ENCODE peak calls at places on chromosomes 6 and 20, in ten cellular contexts. V is BE2C; J is stimulated activated CD4-positive, alpha-beta T cell treated with anti-CD3 and anti-CD28 coated beads, Interleukin-1b, Interleukin-23, amount 100 ng/mL, for 4 hours; N is OCI-LY7; K is esophagus squamous epithelium; G is RWPE2; L is stimulated activated CD8-positive, alpha-beta memory T cell treated with anti-CD3 and anti-CD28 coated beads, Interleukin-15, amount 100 ng/mL, for 24 hours; D is GOT3; F is activated CD4-positive, alpha-beta T cell treated with anti-CD3 and anti-CD28 coated beads for 4 hours; U is naive thymus-derived CD8-positive, alpha-beta T cell. T is an unnamed sample.

GRCh38 chr6:52500268-52501129 is 76.4 kb downstream of the TRAM2 start:
- DNase-seq in N (no peak), J (no peak), L (no peak), V (no peak), G (no peak), K (no peak), F (no peak), D (no peak), U (no peak), T (no peak)

GRCh38 chr20:6940052-6940451 is 172.6 kb downstream of the BMP2 start:
- DNase-seq in G (no peak), J (no peak), V (peak; percentile 23), L (no peak), N (peak; percentile 5), K (no peak), U (no peak), D (no peak), F (no peak), T (no peak)

GRCh38 chr6:43733471-43734293 is 36.3 kb upstream of the VEGFA start:
- DNase-seq in L (no peak), V (no peak), J (no peak), F (peak; percentile 55), G (no peak), D (no peak), N (peak; percentile 68), K (no peak), U (peak; percentile 35), T (peak; percentile 28)

GRCh38 chr6:25519856-25520255 is 132.2 kb upstream of the SCGN start:
- DNase-seq in G (no peak), D (no peak), L (no peak), F (no peak), K (no peak), N (no peak), U (no peak), V (no peak), J (no peak), T (no peak)

GRCh38 chr6:137699036-137699683 is 167.9 kb upstream of the TNFAIP3 start:
- DNase-seq in L (no peak), D (no peak), J (peak; percentile 21), F (no peak), U (no peak), G (no peak), V (no peak), N (no peak), K (no peak), T (no peak)

GRCh38 chr6:108948252-108948651 is 100.0 kb downstream of the ARMC2 start:
- DNase-seq in J (no peak), U (no peak), D (no peak), F (no peak), K (no peak), L (no peak), V (peak; percentile 41), G (no peak), N (no peak), T (no peak)

GRCh38 chr6:108598316-108598863 is 37.7 kb downstream of the FOXO3 start:
- DNase-seq in N (peak; percentile 40), U (no peak), G (no peak), K (no peak), V (no peak), F (no peak), L (no peak), D (no peak), J (no peak), T (no peak)

GRCh38 chr6:73085362-73085975 is 139.8 kb downstream of the KHDC1L start:
- DNase-seq in D (no peak), N (no peak), F (no peak), K (no peak), L (no peak), J (no peak), G (no peak), U (no peak), V (no peak), T (no peak)

GRCh38 chr6:128370072-128370471 is 150.3 kb downstream of the PTPRK start:
- DNase-seq in K (no peak), G (no peak), V (no peak), U (no peak), L (no peak), D (no peak), F (no peak), J (no peak), N (no peak), T (no peak)

GRCh38 chr6:106370639-106371038 is 10.1 kb downstream of the CRYBG1 start:
- DNase-seq in V (no peak), G (no peak), J (no peak), K (no peak), N (no peak), L (no peak), D (no peak), F (no peak), U (no peak), T (no peak)

GRCh38 chr6:107652526-107653182 is 162.7 kb downstream of the SOBP start:
- DNase-seq in K (no peak), U (no peak), L (no peak), N (no peak), F (no peak), D (no peak), V (no peak), J (no peak), G (no peak), T (no peak)

GRCh38 chr20:51565741-51566140 is 23.2 kb upstream of the NFATC2 start:
- DNase-seq in N (no peak), J (no peak), D (no peak), G (no peak), U (no peak), L (no peak), F (no peak), K (no peak), V (no peak), T (no peak)

GRCh38 chr20:48006036-48006833 is 221.0 kb upstream of the SULF2 start:
- DNase-seq in N (peak; percentile 14), J (no peak), V (no peak), U (no peak), K (no peak), G (no peak), F (no peak), D (peak; percentile 38), L (no peak), T (peak; percentile 46)

GRCh38 chr6:33426590-33427563 is 7.0 kb downstream of the SYNGAP1 start:
- DNase-seq in N (peak; percentile 24), V (no peak), L (no peak), K (no peak), J (no peak), F (peak; percentile 33), U (no peak), D (no peak), G (no peak), T (no peak)

GRCh38 chr6:142845624-142846458 is 99.1 kb downstream of the HIVEP2 start:
- DNase-seq in L (no peak), N (peak; percentile 54), G (peak; percentile 65), V (peak; percentile 93), U (peak; percentile 56), F (no peak), K (no peak), J (no peak), D (no peak), T (peak; percentile 93)

GRCh38 chr20:19114410-19114809 is 98.0 kb upstream of the SLC24A3 start:
- DNase-seq in J (no peak), U (no peak), V (no peak), F (no peak), G (no peak), N (no peak), D (no peak), K (no peak), L (no peak), T (no peak)

GRCh38 chr20:63955281-63955845 is 853 bp downstream of the UCKL1 start:
- DNase-seq in D (peak; percentile 62), G (peak; percentile 87), L (no peak), V (peak; percentile 43), U (no peak), F (peak; percentile 50), K (no peak), N (peak; percentile 34), J (no peak), T (no peak)

GRCh38 chr20:24643731-24644130 is 174.3 kb downstream of the SYNDIG1 start:
- DNase-seq in L (no peak), F (no peak), K (no peak), J (no peak), G (no peak), V (no peak), D (no peak), N (no peak), U (no peak), T (no peak)

GRCh38 chr20:23156170-23156841 is 70.2 kb upstream of the CD93 start:
- DNase-seq in K (no peak), G (peak; percentile 75), V (no peak), F (no peak), L (no peak), D (peak; percentile 33), J (no peak), N (no peak), U (no peak), T (peak; percentile 69)

GRCh38 chr6:113825776-113826175 is 31.4 kb upstream of the MARCKS start:
- DNase-seq in D (no peak), F (no peak), K (no peak), N (no peak), U (no peak), G (no peak), J (no peak), V (peak; percentile 82), L (no peak), T (no peak)

GRCh38 chr20:53926428-53927028 is 143.9 kb downstream of the BCAS1 start:
- DNase-seq in F (peak; percentile 27), L (no peak), V (no peak), D (no peak), N (peak; percentile 95), K (no peak), U (no peak), G (peak; percentile 97), J (no peak), T (peak; percentile 78)

GRCh38 chr20:57522380-57522973 is 2.5 kb downstream of the CTCFL start:
- DNase-seq in F (no peak), N (no peak), G (no peak), K (no peak), J (no peak), D (no peak), V (no peak), U (no peak), L (no peak), T (no peak)

GRCh38 chr6:82251942-82252341 is 4.4 kb upstream of the IBTK start:
- DNase-seq in V (no peak), N (peak; percentile 48), L (no peak), U (no peak), J (no peak), G (no peak), F (no peak), D (no peak), K (no peak), T (no peak)

GRCh38 chr6:6007311-6008113 is 787 bp upstream of the NRN1 start:
- DNase-seq in V (peak; percentile 34), D (no peak), J (no peak), G (no peak), L (no peak), F (no peak), K (no peak), U (no peak), N (peak; percentile 89), T (no peak)

GRCh38 chr6:150745896-150746295 is 119.6 kb upstream of the MTHFD1L start:
- DNase-seq in K (no peak), L (no peak), V (no peak), N (no peak), D (no peak), F (no peak), U (no peak), J (no peak), G (no peak), T (no peak)

GRCh38 chr6:81997091-81997926 is 244.8 kb upstream of the TENT5A start:
- DNase-seq in N (no peak), V (no peak), L (no peak), J (no peak), D (no peak), G (no peak), F (no peak), K (no peak), U (no peak), T (no peak)

GRCh38 chr20:35909176-35909575 is 45.1 kb downstream of the SCAND1 start:
- DNase-seq in V (no peak), L (no peak), K (no peak), F (no peak), U (no peak), D (no peak), G (no peak), J (no peak), N (no peak), T (no peak)

GRCh38 chr6:10266061-10266460 is 148.8 kb downstream of the TFAP2A start:
- DNase-seq in D (no peak), F (no peak), G (no peak), N (no peak), J (no peak), L (no peak), V (no peak), K (no peak), U (no peak), T (no peak)

T was measured in Peyer's patch.